ENCODE peak calls at places on chromosomes 5 and 9, in eight cellular contexts. F, Y, D, S, Z, V, I and P are unnamed samples.

GRCh38 chr5:165130656-165131055 is 1625.2 kb downstream of the MAT2B start:
- DNase-seq in F (no peak), Y (no peak), D (peak; percentile 39), S (no peak), Z (peak; percentile 16), V (no peak), I (no peak), P (no peak)

GRCh38 chr9:95110956-95111525 is 206.5 kb downstream of the FANCC start:
- DNase-seq in F (no peak), Y (no peak), D (no peak), S (no peak), Z (no peak), V (peak; percentile 53), I (no peak), P (no peak)

GRCh38 chr9:130847306-130848217 is 12.5 kb downstream of the ABL1 start:
- DNase-seq in F (peak; percentile 59), Y (no peak), D (peak; percentile 94), S (peak; percentile 65), Z (peak; percentile 100), V (peak; percentile 92), I (peak; percentile 72), P (peak; percentile 92)

GRCh38 chr5:52767766-52768480 is 19.8 kb upstream of the ITGA1 start:
- DNase-seq in F (no peak), Y (no peak), D (no peak), S (no peak), Z (no peak), V (no peak), I (no peak), P (no peak)

GRCh38 chr5:76794871-76795270 is 24.0 kb upstream of the F2RL1 start:
- DNase-seq in F (no peak), Y (no peak), D (no peak), S (no peak), Z (peak; percentile 79), V (no peak), I (no peak), P (no peak)

GRCh38 chr9:73210886-73211285 is 59.2 kb downstream of the ANXA1 start:
- DNase-seq in F (no peak), Y (no peak), D (no peak), S (no peak), Z (no peak), V (no peak), I (no peak), P (no peak)

GRCh38 chr9:131630206-131630831 is 85.0 kb downstream of the PRRT1B start:
- DNase-seq in F (peak; percentile 60), Y (no peak), D (no peak), S (no peak), Z (no peak), V (no peak), I (no peak), P (peak; percentile 70)

GRCh38 chr5:153831976-153832375 is 206.7 kb downstream of the FAM114A2 start:
- DNase-seq in F (no peak), Y (no peak), D (peak; percentile 54), S (no peak), Z (peak; percentile 61), V (no peak), I (no peak), P (no peak)

GRCh38 chr5:122142480-122142879 is 13.1 kb downstream of the ZNF474 start:
- DNase-seq in F (no peak), Y (no peak), D (no peak), S (no peak), Z (peak; percentile 17), V (no peak), I (no peak), P (no peak)

GRCh38 chr9:14031761-14032279 is 282.1 kb downstream of the NFIB start:
- DNase-seq in F (no peak), Y (no peak), D (no peak), S (no peak), Z (no peak), V (no peak), I (no peak), P (no peak)

DNA sequence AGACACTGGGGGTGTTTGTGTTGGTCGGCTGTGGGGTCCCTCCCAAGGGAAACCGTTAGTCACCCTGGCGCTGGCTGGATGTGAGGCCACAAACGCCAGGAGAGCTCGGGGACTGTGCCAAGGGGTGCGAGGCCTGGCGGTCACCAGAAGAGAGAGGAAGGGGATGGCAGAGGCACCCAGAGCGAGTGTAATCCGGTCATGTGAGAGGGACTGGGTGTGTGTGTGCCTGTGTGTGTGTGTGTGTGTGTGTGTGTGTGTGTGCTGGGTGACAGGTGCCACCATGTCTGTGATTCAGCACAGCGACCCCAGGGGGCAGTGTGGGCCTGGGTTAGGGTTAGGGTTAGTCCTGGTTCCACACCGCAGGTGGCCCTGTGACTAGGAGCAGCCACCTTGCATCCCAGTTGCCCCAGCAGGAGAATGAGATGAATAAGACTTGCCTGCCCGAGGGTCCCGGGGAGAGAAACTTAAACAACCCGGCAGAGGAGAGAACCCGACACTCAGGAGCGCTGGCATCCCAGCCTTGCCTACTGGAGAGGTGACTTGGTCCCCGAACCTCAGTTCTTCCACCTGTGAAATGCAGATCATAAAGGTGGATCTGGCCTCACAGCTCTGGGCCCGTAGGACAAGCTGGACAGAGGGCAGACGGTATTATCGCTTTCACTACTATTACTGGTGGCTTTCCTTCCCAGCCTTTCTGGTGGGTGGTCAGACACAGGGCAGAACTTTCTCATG is 1.4 kb upstream of the ADAMTSL2 start:
- DNase-seq in F (peak; percentile 86), Y (peak; percentile 10), D (peak; percentile 77), S (peak; percentile 68), Z (peak; percentile 42), V (no peak), I (no peak), P (no peak)
- TF ChIP-seq CTCF in F (peak; percentile 51), Y (peak; percentile 79), D (peak; percentile 72), S (peak; percentile 58), Z (peak; percentile 46), V (peak; percentile 24), I (peak; percentile 39), P (no peak)

GRCh38 chr5:8070138-8070537 is 201.2 kb downstream of the MTRR start:
- DNase-seq in F (no peak), Y (no peak), D (no peak), S (no peak), Z (no peak), V (no peak), I (no peak), P (no peak)

GRCh38 chr5:8068078-8068477 is 199.1 kb downstream of the MTRR start:
- DNase-seq in F (no peak), Y (no peak), D (no peak), S (no peak), Z (no peak), V (no peak), I (no peak), P (no peak)
- H3K27ac ChIP-seq in F (no peak overlapping the region), Y (no peak overlapping the region), D (no peak overlapping the region), S (no peak overlapping the region), Z (no peak overlapping the region), V (no peak overlapping the region), I (no peak overlapping the region), P (no peak overlapping the region)

DNA sequence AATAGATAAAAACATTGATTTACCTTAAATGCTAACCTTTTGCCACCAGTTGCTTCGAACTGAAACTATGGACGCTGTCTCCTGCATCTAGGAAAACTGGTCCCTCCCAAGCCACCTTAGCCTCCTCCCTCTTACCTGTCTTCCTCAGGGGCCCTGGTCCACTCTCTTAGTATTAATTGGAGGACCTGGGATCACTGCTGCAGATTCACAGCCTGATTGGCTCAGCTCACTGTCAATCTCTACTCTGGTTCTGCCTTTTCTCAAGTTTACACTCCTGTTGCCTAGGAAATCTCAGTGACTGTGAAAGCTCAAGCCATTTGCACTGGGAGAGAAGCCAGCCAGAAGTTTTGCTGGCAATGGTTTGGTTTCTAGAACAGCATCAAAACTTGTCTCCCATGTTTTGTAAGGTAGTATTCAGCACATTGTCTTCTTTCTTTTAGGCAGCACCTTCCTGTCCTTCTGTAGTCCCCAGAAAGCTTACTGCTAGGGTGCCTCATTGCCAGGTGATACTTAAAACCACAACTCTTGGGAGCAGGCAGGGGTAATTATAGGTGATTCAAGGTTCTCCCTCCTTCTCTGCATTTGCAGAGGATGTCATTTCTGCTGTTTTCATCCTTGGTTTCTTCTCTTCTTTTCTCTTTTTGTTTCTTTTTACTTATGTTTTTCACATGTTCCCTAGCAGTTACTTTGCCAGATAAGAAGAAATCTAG is at the start of gene CAPSL:
- DNase-seq in F (peak; percentile 13), Y (no peak), D (peak; percentile 63), S (no peak), Z (peak; percentile 79), V (no peak), I (no peak), P (no peak)
- H3K4me3 ChIP-seq in F (no peak within 1 kb of the TSS), Y (no peak within 1 kb of the TSS), D (no peak within 1 kb of the TSS), S (no peak within 1 kb of the TSS), Z (no peak within 1 kb of the TSS), V (no peak within 1 kb of the TSS), I (no peak within 1 kb of the TSS), P (no peak within 1 kb of the TSS)

DNA sequence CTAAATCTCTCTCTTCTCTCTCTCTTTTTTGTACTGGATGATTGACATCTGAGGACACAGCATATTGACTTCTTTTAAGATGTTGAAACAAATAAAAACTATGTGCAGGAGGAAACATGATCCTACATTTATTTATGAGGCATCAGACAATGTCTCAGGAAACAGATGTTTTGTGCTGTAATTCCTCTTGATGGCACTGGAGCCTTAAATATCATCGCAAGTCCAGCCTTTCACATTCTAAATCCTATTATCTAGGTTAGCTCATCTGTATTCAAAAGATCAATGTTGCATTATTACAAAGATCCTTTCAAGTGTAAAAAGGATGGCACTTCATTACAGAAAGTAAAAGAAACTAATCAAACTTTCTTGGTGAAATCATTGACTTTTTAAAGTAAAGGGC is 63.9 kb downstream of the MAT2B start:
- DNase-seq in F (no peak), Y (no peak), D (peak; percentile 62), S (no peak), Z (peak; percentile 79), V (no peak), I (no peak), P (no peak)
- TF ChIP-seq CTCF in F (peak; percentile 4), Y (peak; percentile 15), D (peak; percentile 60), S (no peak), Z (peak; percentile 18), V (no peak), I (no peak), P (no peak)

GRCh38 chr9:114804504-114804903 is 1.3 kb downstream of the TNFSF15 start:
- DNase-seq in F (peak; percentile 79), Y (peak; percentile 12), D (no peak), S (peak; percentile 19), Z (peak; percentile 81), V (no peak), I (no peak), P (no peak)
- H3K27ac ChIP-seq in F (peak overlapping the region; percentile 64), Y (no peak overlapping the region), D (no peak overlapping the region), S (no peak overlapping the region), Z (no peak overlapping the region), V (no peak overlapping the region), I (no peak overlapping the region), P (no peak overlapping the region)

DNA sequence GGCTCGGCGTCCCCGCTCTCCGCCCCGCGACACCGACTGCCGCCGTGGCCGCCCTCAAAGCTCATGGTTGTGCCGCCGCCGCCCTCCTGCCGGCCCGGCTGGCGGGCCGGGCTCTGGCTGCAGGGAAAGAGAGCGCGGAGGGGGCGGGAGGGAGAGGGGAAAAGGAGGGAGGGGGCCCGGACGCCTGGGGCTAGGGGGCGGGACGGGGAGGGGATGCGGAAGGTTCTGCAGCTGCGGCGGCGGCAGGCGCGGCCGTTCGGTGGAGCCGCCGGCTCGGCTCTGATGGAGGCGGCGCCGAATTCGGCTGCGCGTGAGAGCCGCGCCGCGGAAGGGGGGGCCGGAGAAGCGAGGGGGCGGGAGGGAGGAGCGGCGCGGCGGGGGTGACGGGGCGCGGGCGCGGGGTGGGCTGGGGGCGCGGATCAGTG is at the start of gene MARCHF11:
- DNase-seq in F (no peak), Y (no peak), D (peak; percentile 2), S (no peak), Z (no peak), V (no peak), I (no peak), P (no peak)
- H3K4me3 ChIP-seq in F (peak within 1 kb of the TSS; percentile 25), Y (no peak within 1 kb of the TSS), D (no peak within 1 kb of the TSS), S (no peak within 1 kb of the TSS), Z (no peak within 1 kb of the TSS), V (no peak within 1 kb of the TSS), I (no peak within 1 kb of the TSS), P (peak within 1 kb of the TSS; percentile 53)